ENCODE peak calls at places on chromosomes 12 and 14, in four cellular contexts. One of them, this sample, is unnamed.

GRCh38 chr14:90848944-90849731 is 32.9 kb upstream of the TTC7B start:
- DNase-seq in H1: no peak
- DNase-seq in HCT116: no peak
- DNase-seq in K562: no peak
- DNase-seq in this sample: no peak

GRCh38 chr12:27003421-27004311 is 10.5 kb downstream of the TM7SF3 start:
- DNase-seq in H1: no peak
- DNase-seq in HCT116: no peak
- DNase-seq in K562: no peak
- DNase-seq in this sample: no peak

GRCh38 chr12:6295187-6295811 is 15.2 kb upstream of the PLEKHG6 start:
- DNase-seq in H1: no peak
- DNase-seq in HCT116: peak
- DNase-seq in K562: peak
- DNase-seq in this sample: peak

GRCh38 chr12:25764409-25764808 is 194.1 kb upstream of the RASSF8 start:
- DNase-seq in H1: no peak
- DNase-seq in HCT116: no peak
- DNase-seq in K562: no peak
- DNase-seq in this sample: no peak

GRCh38 chr12:109581856-109582255 is 8.3 kb downstream of the MVK start:
- DNase-seq in H1: no peak
- DNase-seq in HCT116: no peak
- DNase-seq in K562: no peak
- DNase-seq in this sample: no peak

GRCh38 chr12:78929075-78929418 is 64.5 kb downstream of the SYT1 start:
- DNase-seq in H1: no peak
- DNase-seq in HCT116: peak
- DNase-seq in K562: no peak
- DNase-seq in this sample: no peak

GRCh38 chr12:53820503-53820902 is 68.7 kb upstream of the CISTR start:
- DNase-seq in H1: no peak
- DNase-seq in HCT116: no peak
- DNase-seq in K562: no peak
- DNase-seq in this sample: no peak

GRCh38 chr12:402127-402456 is 648 bp downstream of the CCDC77 start:
- DNase-seq in H1: no peak
- DNase-seq in HCT116: no peak
- DNase-seq in K562: no peak
- DNase-seq in this sample: peak

GRCh38 chr14:78075033-78075432 is 95.1 kb upstream of the NRXN3 start:
- DNase-seq in H1: no peak
- DNase-seq in HCT116: no peak
- DNase-seq in K562: no peak
- DNase-seq in this sample: no peak

GRCh38 chr12:674272-674781 is 11.1 kb upstream of the NINJ2 start:
- DNase-seq in H1: no peak
- DNase-seq in HCT116: no peak
- DNase-seq in K562: no peak
- DNase-seq in this sample: peak

GRCh38 chr14:68295316-68295816 is 475.8 kb downstream of the RAD51B start:
- DNase-seq in H1: no peak
- DNase-seq in HCT116: peak
- DNase-seq in K562: peak
- DNase-seq in this sample: no peak

GRCh38 chr12:76916170-76916540 is 37.3 kb upstream of the CSRP2 start:
- DNase-seq in H1: no peak
- DNase-seq in HCT116: no peak
- DNase-seq in K562: no peak
- DNase-seq in this sample: no peak

GRCh38 chr12:116670859-116671258 is 67.0 kb downstream of the SPRING1 start:
- DNase-seq in H1: no peak
- DNase-seq in HCT116: no peak
- DNase-seq in K562: no peak
- DNase-seq in this sample: no peak

GRCh38 chr12:116672010-116672409 is 65.9 kb downstream of the SPRING1 start:
- DNase-seq in H1: no peak
- DNase-seq in HCT116: no peak
- DNase-seq in K562: no peak
- DNase-seq in this sample: no peak

GRCh38 chr12:116674643-116675183 is 63.2 kb downstream of the SPRING1 start:
- DNase-seq in H1: no peak
- DNase-seq in HCT116: no peak
- DNase-seq in K562: no peak
- DNase-seq in this sample: no peak

GRCh38 chr12:116673713-116674112 is 64.2 kb downstream of the SPRING1 start:
- DNase-seq in H1: no peak
- DNase-seq in HCT116: peak
- DNase-seq in K562: no peak
- DNase-seq in this sample: no peak

DNA sequence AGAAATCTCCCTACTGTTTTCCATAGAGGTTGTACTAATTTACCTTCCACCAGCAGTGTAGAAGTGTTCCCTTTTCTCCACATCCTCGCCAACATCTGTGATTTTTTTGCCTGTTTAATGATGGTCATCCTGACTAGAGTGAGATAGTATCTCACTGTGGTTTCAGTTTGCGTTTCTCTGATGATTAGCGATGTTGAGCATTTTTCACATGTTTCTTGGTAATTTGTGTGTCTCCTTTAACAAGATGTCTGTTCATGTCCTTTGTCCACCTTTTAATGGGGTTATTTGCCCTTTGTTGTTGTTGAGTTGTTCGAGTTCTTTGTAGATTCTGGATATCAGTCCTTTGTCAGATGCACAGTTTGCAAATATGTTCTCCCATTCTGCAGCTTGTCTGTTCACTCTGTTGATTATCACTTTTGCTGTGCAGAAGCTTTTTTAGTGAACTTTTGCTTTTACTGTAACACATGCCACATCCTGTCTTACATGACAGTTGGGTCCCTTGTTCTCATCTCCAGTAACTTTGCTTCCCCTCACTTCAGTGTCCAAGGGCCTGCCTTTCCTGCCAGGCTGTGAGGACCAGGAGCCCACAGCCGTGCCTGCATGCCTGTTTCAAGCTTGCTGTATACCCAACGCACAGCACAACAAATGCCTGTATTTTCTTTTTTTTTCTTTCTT is 64.9 kb downstream of the SPRING1 start:
- DNase-seq in H1: no peak
- DNase-seq in HCT116: no peak
- DNase-seq in K562: no peak
- DNase-seq in this sample: no peak
- H3K27ac ChIP-seq in H1: no peak
- H3K27ac ChIP-seq in HCT116: no peak
- H3K27ac ChIP-seq in K562: no peak
- H3K27ac ChIP-seq in this sample: no peak

DNA sequence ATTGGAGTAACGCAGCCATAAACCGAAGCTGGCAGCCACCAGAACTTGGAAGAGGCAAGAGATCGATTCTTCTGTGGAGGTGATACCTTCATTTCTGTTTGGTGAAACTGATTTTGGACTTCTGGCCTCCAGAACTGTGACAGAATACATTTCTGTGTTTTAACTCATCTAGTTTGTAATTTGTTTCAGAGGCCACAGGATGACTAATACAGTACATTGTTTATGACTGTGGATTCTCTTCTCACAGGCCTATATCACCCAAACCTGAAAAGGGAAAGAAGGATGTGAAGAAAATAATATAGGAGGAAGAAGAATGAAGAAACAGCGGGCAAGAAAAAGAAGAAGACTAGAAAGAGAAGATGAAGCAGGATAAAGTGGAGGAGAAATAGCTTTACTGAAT is 263.8 kb upstream of the DIO2 start:
- DNase-seq in H1: no peak
- DNase-seq in HCT116: no peak
- DNase-seq in K562: no peak
- DNase-seq in this sample: no peak
- TF ChIP-seq POLR2AphosphoS5 in H1: no peak
- TF ChIP-seq POLR2AphosphoS5 in HCT116: no peak
- TF ChIP-seq POLR2AphosphoS5 in K562: no peak
- TF ChIP-seq POLR2AphosphoS5 in this sample: no peak

DNA sequence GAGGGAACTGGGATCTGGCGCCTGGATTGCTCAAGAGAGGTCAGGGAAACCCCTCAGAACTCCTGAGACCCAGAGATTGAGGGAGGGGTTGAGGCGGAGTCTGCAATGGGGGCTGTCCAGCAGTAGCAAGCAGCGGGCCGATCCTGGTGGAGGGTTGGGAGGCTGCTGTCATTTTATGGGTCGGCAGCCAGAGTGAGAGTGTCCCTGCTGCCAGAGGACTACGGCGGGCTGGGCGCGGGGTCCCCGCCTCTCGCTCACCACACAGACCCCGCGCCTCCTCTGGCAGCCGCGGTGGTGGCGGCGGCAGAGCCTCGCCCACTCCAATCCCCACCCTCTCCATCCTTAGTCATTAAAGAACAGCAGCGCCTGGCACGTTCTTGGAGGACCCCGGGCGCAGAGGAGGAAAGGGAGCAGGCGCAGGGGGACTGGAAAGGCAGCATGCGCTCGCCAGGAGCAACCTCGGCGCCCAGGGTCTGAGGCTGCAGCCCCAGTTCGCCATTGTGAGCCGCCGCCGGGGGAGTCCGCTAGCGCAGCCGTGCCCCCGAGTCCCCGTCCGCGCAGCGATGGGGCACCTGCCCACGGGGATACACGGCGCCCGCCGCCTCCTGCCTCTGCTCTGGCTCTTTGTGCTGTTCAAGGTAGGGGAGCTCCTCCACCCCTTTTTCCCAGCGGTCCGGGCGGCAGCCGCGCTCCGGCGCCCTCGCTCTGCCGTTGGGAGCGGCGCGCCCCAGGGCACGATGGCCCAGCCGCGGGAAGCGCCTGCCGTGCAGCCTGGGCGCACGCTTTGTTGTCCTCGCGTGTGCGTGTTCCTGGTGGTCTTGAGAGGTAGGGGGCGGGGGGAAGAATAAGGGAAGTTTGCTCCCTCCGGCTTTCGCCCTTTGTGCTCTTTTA is at the start of gene PTPRO:
- DNase-seq in H1: peak
- DNase-seq in HCT116: no peak
- DNase-seq in K562: no peak
- DNase-seq in this sample: no peak
- H3K9ac ChIP-seq in H1: peak
- H3K9ac ChIP-seq in HCT116: no peak
- H3K9ac ChIP-seq in K562: no peak
- H3K9ac ChIP-seq in this sample: no peak

GRCh38 chr14:94542111-94542810 is 19.0 kb upstream of the SERPINA4 start:
- DNase-seq in H1: no peak
- DNase-seq in HCT116: no peak
- DNase-seq in K562: no peak
- DNase-seq in this sample: peak
- H3K27ac ChIP-seq in H1: no peak
- H3K27ac ChIP-seq in HCT116: no peak
- H3K27ac ChIP-seq in K562: no peak
- H3K27ac ChIP-seq in this sample: peak

DNA sequence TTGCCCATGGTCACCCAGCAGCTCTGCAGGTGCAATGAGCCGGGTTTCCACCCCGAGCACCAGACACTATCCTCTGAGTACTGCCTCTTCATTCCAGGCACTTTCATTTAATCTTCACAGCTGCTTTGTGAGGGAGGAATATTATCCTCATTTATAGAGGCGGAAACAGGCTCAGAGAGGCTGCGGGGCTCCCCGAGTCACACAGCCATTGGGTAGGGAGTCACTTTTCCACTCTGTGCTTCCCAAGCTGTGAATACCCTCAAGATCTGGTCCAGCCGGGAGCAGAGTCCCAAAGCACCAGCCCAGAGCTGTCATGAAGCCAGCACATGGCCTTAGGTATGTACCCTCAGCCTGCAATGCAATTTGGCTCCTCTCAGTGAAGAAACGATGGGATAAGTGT is 51.7 kb upstream of the RIN3 start:
- DNase-seq in H1: no peak
- DNase-seq in HCT116: no peak
- DNase-seq in K562: no peak
- DNase-seq in this sample: no peak
- TF ChIP-seq POLR2AphosphoS5 in H1: no peak
- TF ChIP-seq POLR2AphosphoS5 in HCT116: no peak
- TF ChIP-seq POLR2AphosphoS5 in K562: no peak
- TF ChIP-seq POLR2AphosphoS5 in this sample: no peak

This sample was measured in endothelial cell of umbilical vein.